ENCODE peak calls at places on chromosomes 16 and 17, in seven cellular contexts. V, W, Q, K, N, X and Z are unnamed samples.

GRCh38 chr16:1258218-1258587 is 2.3 kb downstream of the TPSD1 start:
- DNase-seq in X (no peak), K (no peak), V (no peak), N (no peak), W (no peak), Q (no peak), Z (no peak)

GRCh38 chr16:50372611-50373344 is 4.0 kb upstream of the BRD7 start:
- DNase-seq in Q (no peak), K (peak; percentile 50), X (no peak), N (no peak), V (no peak), W (no peak), Z (no peak)

GRCh38 chr16:50547944-50548658 is at the start of gene NKD1:
- DNase-seq in X (no peak), Q (peak; percentile 69), K (peak; percentile 79), V (no peak), W (peak; percentile 68), N (peak; percentile 64), Z (no peak)

GRCh38 chr16:8310356-8310755 is 280.0 kb downstream of the TMEM114 start:
- DNase-seq in N (no peak), K (peak; percentile 2), Q (no peak), V (no peak), X (no peak), W (no peak), Z (no peak)

GRCh38 chr16:85169333-85170065 is 57.2 kb upstream of the CIBAR2 start:
- DNase-seq in V (no peak), Q (no peak), X (no peak), W (no peak), N (no peak), K (peak; percentile 26), Z (no peak)

GRCh38 chr16:49362230-49362629 is 11.4 kb upstream of the C16orf78 start:
- DNase-seq in Q (no peak), K (peak; percentile 64), N (no peak), X (no peak), V (no peak), W (no peak), Z (no peak)

GRCh38 chr17:81656835-81657234 is 493 bp upstream of the PDE6G start:
- DNase-seq in Q (peak; percentile 31), K (no peak), W (no peak), X (no peak), N (no peak), V (no peak), Z (no peak)

GRCh38 chr17:81578561-81579225 is 26.5 kb upstream of the FAAP100 start:
- DNase-seq in N (no peak), K (no peak), Q (no peak), V (no peak), X (no peak), W (no peak), Z (no peak)

GRCh38 chr17:41505007-41505835 is at the start of gene KRT13:
- DNase-seq in W (no peak), K (no peak), Q (no peak), V (no peak), N (no peak), X (no peak), Z (no peak)

GRCh38 chr16:76941091-76941490 is 249.9 kb upstream of the MON1B start:
- DNase-seq in K (no peak), W (no peak), X (peak; percentile 10), Q (no peak), V (no peak), N (no peak), Z (no peak)

GRCh38 chr17:76498886-76499667 is 2.1 kb downstream of the RHBDF2 start:
- DNase-seq in N (no peak), X (no peak), W (peak; percentile 89), K (no peak), V (no peak), Q (no peak), Z (no peak)

GRCh38 chr16:68739964-68740627 is 3.0 kb downstream of the CDH1 start:
- DNase-seq in K (no peak), Q (no peak), W (peak; percentile 42), X (no peak), V (no peak), N (no peak), Z (peak; percentile 19)

GRCh38 chr16:53821487-53821886 is 117.5 kb downstream of the FTO start:
- DNase-seq in N (no peak), Q (no peak), K (no peak), X (no peak), W (no peak), V (no peak), Z (no peak)

GRCh38 chr17:73641779-73642580 is 2.3 kb downstream of the SDK2 start:
- DNase-seq in K (no peak), N (no peak), V (no peak), W (no peak), X (no peak), Q (no peak), Z (no peak)

GRCh38 chr16:67632415-67633172 is 12.3 kb upstream of the CARMIL2 start:
- DNase-seq in V (no peak), Q (no peak), K (no peak), W (no peak), N (no peak), X (peak; percentile 45), Z (no peak)

GRCh38 chr17:71482625-71483024 is 638.2 kb upstream of the SOX9 start:
- DNase-seq in W (no peak), K (no peak), Q (no peak), X (no peak), V (no peak), N (no peak), Z (no peak)